ENCODE peak calls at places on chromosomes 7 and 10, in four cellular contexts. One of them, this sample, is unnamed.

GRCh38 chr10:78182841-78183240 is 149.2 kb downstream of the RPS24 start:
- DNase-seq in skeletal muscle cell: no peak
- DNase-seq in aorta: peak; percentile 42
- DNase-seq in A673: no peak
- DNase-seq in this sample: no peak

GRCh38 chr7:2472744-2473143 is 3.5 kb downstream of the GRIFIN start:
- DNase-seq in A673: peak; percentile 52
- DNase-seq in aorta: no peak
- DNase-seq in skeletal muscle cell: no peak
- DNase-seq in this sample: peak; percentile 35

GRCh38 chr10:16653223-16653622 is 131.5 kb upstream of the C1QL3 start:
- DNase-seq in skeletal muscle cell: no peak
- DNase-seq in A673: no peak
- DNase-seq in aorta: no peak
- DNase-seq in this sample: no peak

GRCh38 chr10:59393349-59393748 is 31.0 kb upstream of the FAM13C start:
- DNase-seq in skeletal muscle cell: no peak
- DNase-seq in A673: no peak
- DNase-seq in aorta: no peak
- DNase-seq in this sample: no peak

GRCh38 chr7:150334108-150334507 is 7.3 kb downstream of the RARRES2 start:
- DNase-seq in skeletal muscle cell: no peak
- DNase-seq in A673: no peak
- DNase-seq in aorta: no peak
- DNase-seq in this sample: peak; percentile 28

GRCh38 chr7:3109516-3109915 is 65.8 kb upstream of the CARD11 start:
- DNase-seq in aorta: no peak
- DNase-seq in skeletal muscle cell: no peak
- DNase-seq in A673: no peak
- DNase-seq in this sample: no peak

GRCh38 chr10:117175901-117176534 is 21.3 kb upstream of the KCNK18 start:
- DNase-seq in skeletal muscle cell: peak; percentile 12
- DNase-seq in A673: peak; percentile 90
- DNase-seq in aorta: peak; percentile 91
- DNase-seq in this sample: peak; percentile 84

GRCh38 chr10:96673318-96674099 is 46.8 kb downstream of the PIK3AP1 start:
- DNase-seq in skeletal muscle cell: no peak
- DNase-seq in aorta: no peak
- DNase-seq in A673: no peak
- DNase-seq in this sample: no peak

GRCh38 chr10:7810443-7810842 is 7.9 kb upstream of the TAF3 start:
- DNase-seq in skeletal muscle cell: no peak
- DNase-seq in A673: no peak
- DNase-seq in aorta: no peak
- DNase-seq in this sample: no peak

GRCh38 chr7:142808802-142809583 is 38.2 kb downstream of the PRSS2 start:
- DNase-seq in A673: no peak
- DNase-seq in skeletal muscle cell: no peak
- DNase-seq in aorta: no peak
- DNase-seq in this sample: no peak
- H3K4me3 ChIP-seq in A673: no peak overlapping the region
- H3K4me3 ChIP-seq in skeletal muscle cell: no peak overlapping the region
- H3K4me3 ChIP-seq in aorta: no peak overlapping the region
- H3K4me3 ChIP-seq in this sample: no peak overlapping the region

GRCh38 chr10:63077800-63078199 is 55.3 kb upstream of the NRBF2 start:
- DNase-seq in A673: no peak
- DNase-seq in aorta: no peak
- DNase-seq in skeletal muscle cell: no peak
- DNase-seq in this sample: no peak

GRCh38 chr10:63071145-63071544 is 62.0 kb upstream of the NRBF2 start:
- DNase-seq in skeletal muscle cell: no peak
- DNase-seq in aorta: no peak
- DNase-seq in A673: no peak
- DNase-seq in this sample: no peak

GRCh38 chr10:63069318-63069717 is 63.8 kb upstream of the NRBF2 start:
- DNase-seq in skeletal muscle cell: no peak
- DNase-seq in A673: no peak
- DNase-seq in aorta: no peak
- DNase-seq in this sample: no peak

GRCh38 chr10:63068246-63068645 is 64.9 kb upstream of the NRBF2 start:
- DNase-seq in A673: peak; percentile 33
- DNase-seq in skeletal muscle cell: no peak
- DNase-seq in aorta: no peak
- DNase-seq in this sample: no peak

GRCh38 chr10:63072951-63073350 is 60.2 kb upstream of the NRBF2 start:
- DNase-seq in aorta: no peak
- DNase-seq in A673: no peak
- DNase-seq in skeletal muscle cell: no peak
- DNase-seq in this sample: no peak
- H3K4me3 ChIP-seq in aorta: no peak overlapping the region
- H3K4me3 ChIP-seq in A673: no peak overlapping the region
- H3K4me3 ChIP-seq in skeletal muscle cell: no peak overlapping the region
- H3K4me3 ChIP-seq in this sample: no peak overlapping the region

DNA sequence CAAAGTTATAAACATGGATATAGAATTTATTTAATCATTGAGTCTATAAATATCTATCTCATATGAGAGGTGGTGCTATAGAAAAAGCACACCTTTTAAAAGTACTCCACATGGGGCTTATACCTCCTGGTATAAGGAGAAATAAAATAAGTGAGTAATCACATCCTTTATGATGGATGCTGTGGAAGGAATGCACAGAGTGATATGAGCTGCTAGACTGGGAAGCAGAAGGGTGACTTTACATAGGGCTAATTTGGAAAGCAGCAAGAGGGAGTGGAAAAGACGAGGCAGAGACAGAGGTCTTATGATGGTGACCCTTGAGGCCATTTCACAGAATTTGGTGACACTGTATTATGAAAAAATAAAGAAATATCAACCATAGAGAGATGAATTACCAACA is 59.4 kb upstream of the AHR start:
- DNase-seq in aorta: no peak
- DNase-seq in skeletal muscle cell: no peak
- DNase-seq in A673: no peak
- DNase-seq in this sample: no peak
- H3K4me3 ChIP-seq in aorta: no peak overlapping the region
- H3K4me3 ChIP-seq in skeletal muscle cell: no peak overlapping the region
- H3K4me3 ChIP-seq in A673: no peak overlapping the region
- H3K4me3 ChIP-seq in this sample: no peak overlapping the region

DNA sequence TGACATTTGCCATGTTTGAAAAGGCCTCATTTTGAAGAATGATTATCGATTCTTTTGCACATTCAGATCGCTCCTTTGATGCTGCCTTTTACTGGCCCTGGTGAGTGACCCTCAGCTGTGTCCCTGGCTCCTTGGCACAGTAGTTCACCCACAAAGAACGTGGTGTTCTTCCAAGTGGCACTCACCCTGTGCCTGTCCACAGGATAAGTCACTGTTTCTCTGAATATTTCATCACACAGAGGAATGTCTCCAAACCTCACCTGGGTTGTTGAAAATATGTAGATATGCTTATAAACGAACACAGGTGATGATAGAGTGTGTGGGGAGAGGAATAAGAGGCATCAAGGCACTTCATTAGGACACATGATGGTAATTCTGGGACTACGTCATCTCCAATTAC is 810.7 kb downstream of the CCSER2 start:
- DNase-seq in skeletal muscle cell: no peak
- DNase-seq in aorta: no peak
- DNase-seq in A673: no peak
- DNase-seq in this sample: no peak
- H3K4me3 ChIP-seq in skeletal muscle cell: no peak overlapping the region
- H3K4me3 ChIP-seq in aorta: no peak overlapping the region
- H3K4me3 ChIP-seq in A673: no peak overlapping the region
- H3K4me3 ChIP-seq in this sample: no peak overlapping the region

GRCh38 chr10:131743190-131744151 is 157.3 kb upstream of the PPP2R2D start:
- DNase-seq in skeletal muscle cell: no peak
- DNase-seq in aorta: peak; percentile 69
- DNase-seq in A673: no peak
- DNase-seq in this sample: peak; percentile 82
- H3K4me3 ChIP-seq in skeletal muscle cell: no peak overlapping the region
- H3K4me3 ChIP-seq in aorta: no peak overlapping the region
- H3K4me3 ChIP-seq in A673: no peak overlapping the region
- H3K4me3 ChIP-seq in this sample: no peak overlapping the region

GRCh38 chr10:28924585-28925153 is 247.3 kb downstream of the BAMBI start:
- DNase-seq in A673: no peak
- DNase-seq in skeletal muscle cell: no peak
- DNase-seq in aorta: no peak
- DNase-seq in this sample: peak; percentile 35
- H3K4me3 ChIP-seq in A673: no peak overlapping the region
- H3K4me3 ChIP-seq in skeletal muscle cell: no peak overlapping the region
- H3K4me3 ChIP-seq in aorta: no peak overlapping the region
- H3K4me3 ChIP-seq in this sample: peak overlapping the region; percentile 27

GRCh38 chr10:28302012-28302667 is 724 bp downstream of the MPP7 start:
- DNase-seq in aorta: no peak
- DNase-seq in skeletal muscle cell: no peak
- DNase-seq in A673: peak; percentile 52
- DNase-seq in this sample: peak; percentile 55
- H3K4me3 ChIP-seq in aorta: peak overlapping the region; percentile 89
- H3K4me3 ChIP-seq in skeletal muscle cell: peak overlapping the region; percentile 66
- H3K4me3 ChIP-seq in A673: peak overlapping the region; percentile 87
- H3K4me3 ChIP-seq in this sample: peak overlapping the region; percentile 83

GRCh38 chr10:36421999-36422398 is 703.4 kb upstream of the ANKRD30A start:
- DNase-seq in aorta: no peak
- DNase-seq in skeletal muscle cell: no peak
- DNase-seq in A673: no peak
- DNase-seq in this sample: no peak
- H3K4me3 ChIP-seq in aorta: no peak overlapping the region
- H3K4me3 ChIP-seq in skeletal muscle cell: no peak overlapping the region
- H3K4me3 ChIP-seq in A673: no peak overlapping the region
- H3K4me3 ChIP-seq in this sample: no peak overlapping the region

GRCh38 chr10:22438714-22439113 is 93.4 kb downstream of the SPAG6 start:
- DNase-seq in skeletal muscle cell: no peak
- DNase-seq in aorta: no peak
- DNase-seq in A673: no peak
- DNase-seq in this sample: no peak
- H3K4me3 ChIP-seq in skeletal muscle cell: no peak overlapping the region
- H3K4me3 ChIP-seq in aorta: no peak overlapping the region
- H3K4me3 ChIP-seq in A673: peak overlapping the region; percentile 60
- H3K4me3 ChIP-seq in this sample: no peak overlapping the region

GRCh38 chr10:83273035-83273434 is 866.3 kb upstream of the GHITM start:
- DNase-seq in skeletal muscle cell: no peak
- DNase-seq in aorta: no peak
- DNase-seq in A673: no peak
- DNase-seq in this sample: no peak

GRCh38 chr10:83274088-83274487 is 865.2 kb upstream of the GHITM start:
- DNase-seq in A673: no peak
- DNase-seq in skeletal muscle cell: no peak
- DNase-seq in aorta: no peak
- DNase-seq in this sample: peak; percentile 7

GRCh38 chr10:83276971-83277370 is 862.3 kb upstream of the GHITM start:
- DNase-seq in aorta: no peak
- DNase-seq in skeletal muscle cell: no peak
- DNase-seq in A673: no peak
- DNase-seq in this sample: no peak
- H3K4me3 ChIP-seq in aorta: no peak overlapping the region
- H3K4me3 ChIP-seq in skeletal muscle cell: no peak overlapping the region
- H3K4me3 ChIP-seq in A673: no peak overlapping the region
- H3K4me3 ChIP-seq in this sample: no peak overlapping the region